ENCODE peak calls at places on chromosomes 2 and 18, in eight cellular contexts. W is tibial nerve, D is A549, A is esophagus muscularis mucosa, X is stomach, Q is ovary, M is HepG2, V is suprapubic skin. U is an unnamed sample.

GRCh38 chr2:162244559-162245031 is 1.4 kb upstream of the FAP start:
- DNase-seq in M (no peak), W (no peak), A (no peak), V (no peak), Q (no peak), D (no peak), X (no peak), U (peak)

GRCh38 chr2:8511868-8512612 is 169.8 kb upstream of the ID2 start:
- DNase-seq in A (no peak), D (no peak), Q (no peak), M (no peak), X (no peak), W (no peak), V (no peak), U (no peak)

GRCh38 chr2:151670346-151670745 is 63.9 kb downstream of the NEB start:
- DNase-seq in Q (no peak), A (no peak), W (no peak), D (no peak), X (no peak), M (no peak), V (no peak), U (no peak)

GRCh38 chr2:157592983-157593382 is 35.7 kb downstream of the ACVR1C start:
- DNase-seq in D (no peak), A (no peak), M (peak), Q (no peak), X (no peak), V (no peak), W (no peak), U (no peak)

GRCh38 chr2:176999331-176999730 is 213.3 kb upstream of the HNRNPA3 start:
- DNase-seq in A (no peak), M (no peak), D (no peak), V (no peak), W (peak), X (no peak), Q (no peak), U (no peak)

GRCh38 chr2:26174691-26175181 is 1.8 kb downstream of the GAREM2 start:
- DNase-seq in Q (no peak), V (peak), D (no peak), W (no peak), A (no peak), X (no peak), M (no peak), U (no peak)

GRCh38 chr2:3335001-3335400 is 42.6 kb downstream of the EIPR1 start:
- DNase-seq in W (no peak), V (no peak), A (no peak), X (no peak), D (no peak), M (no peak), Q (no peak), U (no peak)

GRCh38 chr2:127576433-127577207 is 41.1 kb downstream of the MYO7B start:
- DNase-seq in X (peak), D (no peak), A (peak), M (no peak), W (peak), Q (no peak), V (no peak), U (peak)

GRCh38 chr2:105100064-105100840 is 62.4 kb downstream of the MRPS9 start:
- DNase-seq in D (no peak), Q (no peak), A (no peak), V (no peak), W (no peak), M (no peak), X (no peak), U (no peak)

GRCh38 chr2:16508061-16508851 is 157.4 kb downstream of the CYRIA start:
- DNase-seq in V (no peak), M (peak), Q (peak), A (no peak), X (peak), D (peak), W (no peak), U (peak)

GRCh38 chr2:42192642-42193566 is 23.8 kb downstream of the EML4 start:
- DNase-seq in Q (no peak), X (no peak), V (no peak), M (no peak), W (no peak), A (no peak), D (no peak), U (no peak)

GRCh38 chr2:62768615-62769014 is 63.1 kb downstream of the EHBP1 start:
- DNase-seq in X (no peak), Q (no peak), W (no peak), V (no peak), M (no peak), D (no peak), A (no peak), U (no peak)

GRCh38 chr2:43717323-43717722 is 41.1 kb upstream of the C1GALT1C1L start:
- DNase-seq in A (no peak), X (no peak), V (no peak), W (no peak), Q (no peak), D (no peak), M (no peak), U (no peak)

GRCh38 chr18:8826971-8827370 is 121.6 kb downstream of the MTCL1 start:
- DNase-seq in A (no peak), X (peak), W (no peak), V (no peak), D (no peak), Q (no peak), M (no peak), U (no peak)

GRCh38 chr2:152386266-152386665 is 51.3 kb downstream of the FMNL2 start:
- DNase-seq in A (no peak), Q (no peak), W (no peak), V (no peak), M (no peak), D (no peak), X (no peak), U (no peak)

GRCh38 chr2:191638079-191638801 is 39.7 kb upstream of the NABP1 start:
- DNase-seq in W (no peak), M (peak), V (no peak), X (no peak), D (no peak), A (no peak), Q (no peak), U (peak)

GRCh38 chr2:188227713-188228112 is 64.0 kb upstream of the GULP1 start:
- DNase-seq in W (no peak), Q (no peak), M (no peak), V (no peak), A (no peak), D (no peak), X (no peak), U (no peak)

GRCh38 chr2:39584283-39584972 is 81.3 kb upstream of the TMEM178A start:
- DNase-seq in M (no peak), X (no peak), D (no peak), A (no peak), W (no peak), V (no peak), Q (no peak), U (no peak)

GRCh38 chr18:79951545-79952456 is at the start of gene SLC66A2:
- DNase-seq in V (peak), A (peak), Q (peak), M (peak), D (peak), X (peak), W (peak), U (peak)

GRCh38 chr2:154392256-154392655 is 306.2 kb upstream of the KCNJ3 start:
- DNase-seq in X (no peak), Q (no peak), V (no peak), D (no peak), W (no peak), M (no peak), A (no peak), U (no peak)

GRCh38 chr2:29562896-29563295 is 358.5 kb downstream of the ALK start:
- DNase-seq in D (no peak), V (no peak), A (peak), Q (no peak), X (no peak), M (no peak), W (no peak), U (no peak)

GRCh38 chr2:49102146-49102545 is 52.2 kb downstream of the FSHR start:
- DNase-seq in V (no peak), W (no peak), X (no peak), A (no peak), D (no peak), Q (no peak), M (no peak), U (no peak)

GRCh38 chr2:43134571-43134889 is 91.9 kb downstream of the ZFP36L2 start:
- DNase-seq in A (no peak), V (no peak), Q (no peak), M (no peak), D (no peak), W (no peak), X (no peak), U (peak)

GRCh38 chr2:240906141-240906910 is at the start of gene CROCC2:
- DNase-seq in X (no peak), Q (no peak), V (no peak), W (no peak), M (no peak), A (no peak), D (no peak), U (peak)

GRCh38 chr2:204451766-204452165 is 93.5 kb upstream of the PARD3B start:
- DNase-seq in A (no peak), X (no peak), V (no peak), M (no peak), W (no peak), Q (no peak), D (no peak), U (no peak)

GRCh38 chr2:80642465-80642864 is 337.9 kb upstream of the LRRTM1 start:
- DNase-seq in M (no peak), D (no peak), X (no peak), W (no peak), Q (no peak), A (no peak), V (no peak), U (no peak)

GRCh38 chr18:24181806-24182205 is 42.9 kb downstream of the CABYR start:
- DNase-seq in X (no peak), Q (no peak), M (no peak), V (no peak), W (no peak), A (no peak), D (no peak), U (no peak)

GRCh38 chr18:3874593-3874992 is 424.6 kb downstream of the TGIF1 start:
- DNase-seq in A (no peak), D (no peak), V (no peak), W (no peak), X (no peak), M (no peak), Q (no peak), U (no peak)

GRCh38 chr18:60020107-60020925 is 120.5 kb downstream of the PMAIP1 start:
- DNase-seq in X (no peak), W (no peak), Q (no peak), M (no peak), V (no peak), A (no peak), D (no peak), U (no peak)

GRCh38 chr2:27566628-27567027 is 16.2 kb upstream of the ZNF512 start:
- DNase-seq in X (no peak), D (no peak), A (peak), Q (no peak), W (no peak), M (no peak), V (no peak), U (no peak)

GRCh38 chr2:75068546-75068945 is 110.1 kb downstream of the POLE4 start:
- DNase-seq in D (no peak), Q (no peak), V (no peak), W (no peak), M (peak), X (no peak), A (no peak), U (peak)
- TF ChIP-seq EP300 in D (no peak), Q (no peak), V (no peak), W (no peak), M (no peak), X (no peak), A (no peak), U (no peak)

GRCh38 chr2:96074156-96074555 is 39.4 kb upstream of the GPAT2 start:
- DNase-seq in A (peak), M (no peak), V (no peak), X (no peak), D (no peak), Q (no peak), W (peak), U (no peak)

GRCh38 chr2:96075199-96075771 is 40.6 kb upstream of the GPAT2 start:
- DNase-seq in Q (no peak), V (no peak), A (peak), X (no peak), M (no peak), W (no peak), D (no peak), U (no peak)

GRCh38 chr2:96073170-96073775 is 38.6 kb upstream of the GPAT2 start:
- DNase-seq in W (no peak), A (peak), D (no peak), V (no peak), Q (no peak), M (no peak), X (no peak), U (no peak)

DNA sequence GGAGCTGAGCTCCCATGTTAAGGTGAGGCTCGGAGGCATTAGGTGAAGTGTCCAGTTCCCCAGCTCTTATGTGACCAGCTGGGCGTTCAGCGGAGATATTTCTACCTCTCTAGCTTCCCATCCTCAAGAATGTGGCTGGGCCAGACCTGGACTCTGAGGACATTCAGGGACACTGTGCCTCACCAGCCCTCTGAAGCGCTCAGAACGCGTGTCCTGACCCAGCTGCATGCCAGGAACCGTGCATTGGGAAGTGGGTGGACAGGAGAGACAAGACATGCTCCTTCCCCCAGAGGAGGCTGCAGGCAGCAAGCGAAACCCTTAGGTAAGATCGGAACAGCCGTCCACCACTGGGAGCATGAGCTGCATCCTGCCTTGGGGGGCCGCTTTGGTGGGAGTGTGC is 38.0 kb upstream of the GPAT2 start:
- DNase-seq in M (no peak), X (no peak), V (no peak), Q (no peak), D (no peak), A (peak), W (no peak), U (no peak)
- TF ChIP-seq EP300 in M (no peak), X (no peak), V (no peak), Q (no peak), D (no peak), A (no peak), W (no peak), U (no peak)

DNA sequence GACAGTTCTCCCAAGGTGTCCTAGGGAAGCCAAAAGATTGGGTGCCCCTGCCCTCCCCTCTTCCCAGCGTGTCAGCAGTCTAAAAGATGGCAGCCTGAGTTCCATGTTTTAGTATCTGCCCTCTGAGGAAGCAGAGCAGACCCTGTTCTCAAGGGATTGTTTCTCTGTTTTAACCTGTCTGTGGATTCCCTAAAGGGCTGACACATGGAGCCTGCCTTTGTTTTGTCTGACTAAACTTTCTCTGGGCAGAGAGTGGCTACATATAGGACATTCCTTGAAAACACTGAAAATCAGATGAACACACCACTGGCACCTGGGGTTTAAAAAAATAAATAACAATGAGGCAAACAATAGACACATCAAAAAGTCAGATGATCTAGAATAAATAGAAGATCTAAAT is 337.6 kb downstream of the KIAA1328 start:
- DNase-seq in A (no peak), W (no peak), X (no peak), M (no peak), V (no peak), Q (no peak), D (no peak), U (no peak)
- TF ChIP-seq EP300 in A (no peak), W (no peak), X (no peak), M (no peak), V (no peak), Q (no peak), D (no peak), U (no peak)

GRCh38 chr2:88212251-88212790 is 42.2 kb downstream of the THNSL2 start:
- DNase-seq in Q (no peak), A (no peak), W (no peak), X (no peak), M (peak), D (no peak), V (no peak), U (no peak)
- TF ChIP-seq EP300 in Q (no peak), A (no peak), W (no peak), X (no peak), M (no peak), D (no peak), V (no peak), U (no peak)

GRCh38 chr2:70143314-70144150 is 47.3 kb downstream of the C2orf42 start:
- DNase-seq in A (no peak), X (peak), D (no peak), Q (peak), V (no peak), M (peak), W (no peak), U (peak)
- TF ChIP-seq EP300 in A (no peak), X (no peak), D (no peak), Q (no peak), V (no peak), M (no peak), W (no peak), U (no peak)

GRCh38 chr2:165115258-165115657 is 88.6 kb downstream of the SCN3A start:
- DNase-seq in A (no peak), Q (no peak), D (no peak), V (no peak), M (peak), X (no peak), W (no peak), U (no peak)

GRCh38 chr2:165122521-165122920 is 81.3 kb downstream of the SCN3A start:
- DNase-seq in W (no peak), V (no peak), D (no peak), Q (no peak), A (no peak), X (no peak), M (no peak), U (no peak)

GRCh38 chr2:165126244-165126643 is 77.6 kb downstream of the SCN3A start:
- DNase-seq in Q (no peak), D (no peak), W (no peak), A (no peak), V (no peak), X (no peak), M (no peak), U (no peak)

GRCh38 chr2:165120740-165121467 is 82.9 kb downstream of the SCN3A start:
- DNase-seq in X (no peak), V (no peak), M (no peak), D (no peak), W (no peak), A (no peak), Q (no peak), U (no peak)
- TF ChIP-seq EP300 in X (no peak), V (no peak), M (no peak), D (no peak), W (no peak), A (no peak), Q (no peak), U (no peak)

DNA sequence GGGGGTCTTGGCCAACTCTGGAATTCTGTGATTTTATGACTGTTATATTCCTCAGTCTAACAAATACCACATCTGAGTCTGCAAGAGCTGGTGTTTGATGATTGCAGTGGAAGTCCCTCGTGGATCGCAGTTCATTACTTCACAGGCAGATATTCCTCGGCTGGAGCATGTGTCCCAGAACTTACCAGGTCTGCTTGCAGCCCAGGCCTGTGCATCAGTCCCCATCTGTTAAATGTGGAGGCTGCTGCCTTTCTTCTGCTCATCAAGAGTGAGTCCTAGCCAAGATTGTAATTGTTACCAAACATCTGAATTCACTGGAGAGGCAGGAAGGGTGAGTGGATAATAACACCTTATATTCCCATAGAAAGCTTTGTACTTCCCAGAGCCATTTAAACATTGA is 55.6 kb downstream of the PRKCE start:
- DNase-seq in X (no peak), M (no peak), A (no peak), V (no peak), W (no peak), D (no peak), Q (no peak), U (no peak)
- TF ChIP-seq EP300 in X (no peak), M (no peak), A (no peak), V (no peak), W (no peak), D (no peak), Q (no peak), U (no peak)

DNA sequence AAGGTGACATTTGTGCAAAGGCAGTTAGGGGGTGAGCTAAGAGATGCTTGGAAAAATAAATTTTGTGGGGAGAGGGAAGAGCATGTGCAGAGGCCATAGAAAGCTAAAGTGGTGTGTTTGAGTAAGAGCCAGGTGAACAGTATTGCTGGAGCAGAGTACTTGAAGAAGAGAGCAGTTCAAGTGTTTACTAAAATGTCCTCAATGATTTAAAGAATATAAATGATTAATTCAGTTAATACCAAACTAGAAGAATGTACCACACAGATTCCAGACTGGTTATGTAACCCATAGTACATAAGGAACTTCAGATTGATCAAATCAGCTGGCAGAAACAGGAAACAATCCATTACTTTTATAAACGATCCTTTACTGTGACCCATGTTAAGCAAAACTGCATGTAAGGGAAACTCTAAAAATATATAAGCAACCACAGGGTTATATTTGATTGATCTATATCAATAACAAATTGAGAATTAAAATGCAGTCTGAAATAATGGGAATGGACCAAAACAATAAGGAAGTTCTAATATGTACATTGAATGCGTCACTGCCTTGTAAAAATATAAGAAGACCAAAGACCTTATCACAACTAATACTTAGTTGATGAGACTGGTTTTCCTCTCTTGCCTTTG is 76.9 kb downstream of the LDAH start:
- DNase-seq in M (peak), D (peak), W (no peak), Q (no peak), V (no peak), X (no peak), A (no peak), U (no peak)
- TF ChIP-seq EP300 in M (no peak), D (no peak), W (no peak), Q (no peak), V (no peak), X (no peak), A (no peak), U (no peak)

DNA sequence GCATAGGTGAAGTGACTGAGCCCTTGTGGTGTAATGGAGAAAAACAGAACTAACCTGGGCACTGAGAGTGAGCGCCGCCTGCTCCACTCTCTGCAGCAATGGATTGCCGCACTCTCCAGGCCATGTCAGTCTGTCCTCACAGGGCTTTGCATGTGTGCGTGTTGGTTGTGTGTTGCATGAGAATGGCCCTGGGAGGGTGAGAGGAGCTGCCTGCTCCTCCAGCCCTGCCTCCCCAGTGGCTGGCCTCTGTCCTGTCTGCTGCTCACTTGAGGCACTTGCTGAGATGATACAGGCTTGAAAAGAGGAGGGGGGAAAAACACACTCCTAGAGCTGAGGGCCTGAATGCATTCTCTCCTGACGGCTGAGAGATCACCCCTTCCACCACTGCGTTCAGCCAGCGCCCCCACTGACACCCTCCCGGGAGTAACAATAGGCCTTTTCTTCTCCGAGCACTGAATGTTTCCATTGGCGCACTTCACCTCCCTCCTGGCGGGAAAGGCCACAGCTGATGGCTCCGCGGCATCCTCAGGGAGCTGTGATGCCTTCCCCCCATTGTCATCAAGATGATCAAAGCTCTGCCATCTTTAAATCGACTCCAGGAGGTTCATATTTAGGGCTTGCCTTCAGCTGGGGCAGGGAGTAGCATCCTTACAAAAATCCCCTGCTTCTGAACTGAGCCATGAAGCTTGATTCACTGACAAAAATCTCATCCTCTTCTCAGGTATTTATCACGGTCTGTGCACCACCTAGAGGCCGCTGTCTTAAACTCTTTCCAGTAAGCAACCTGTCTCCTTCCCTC is 49.9 kb upstream of the DAPL1 start:
- DNase-seq in V (no peak), X (no peak), W (peak), A (no peak), D (peak), M (peak), Q (peak), U (peak)
- TF ChIP-seq EP300 in V (no peak), X (no peak), W (no peak), A (no peak), D (no peak), M (no peak), Q (no peak), U (no peak)

U was measured in upper lobe of left lung.